ENCODE peak calls at places on chromosomes 2 and 18, in six cellular contexts. O is HCT116, C is GM12878, L is HepG2, W is SK-N-SH, X is H1. F is an unnamed sample.

GRCh38 chr2:220224711-220225519 is 597.5 kb downstream of the SLC4A3 start:
- DNase-seq in W (no peak), O (no peak), X (no peak), C (no peak), L (no peak), F (no peak)

GRCh38 chr18:23337599-23338444 is 115.3 kb upstream of the RIOK3 start:
- DNase-seq in C (no peak), W (peak), L (peak), X (no peak), O (peak), F (peak)

GRCh38 chr18:77086034-77086433 is 46.5 kb downstream of the MBP start:
- DNase-seq in L (no peak), W (no peak), C (no peak), X (no peak), O (no peak), F (no peak)

GRCh38 chr2:220783651-220784050 is 788.5 kb downstream of the EPHA4 start:
- DNase-seq in W (no peak), X (no peak), O (no peak), C (no peak), L (no peak), F (no peak)

GRCh38 chr2:15868186-15868585 is 72.2 kb upstream of the MYCN start:
- DNase-seq in L (no peak), O (no peak), X (no peak), C (no peak), W (no peak), F (no peak)

GRCh38 chr2:9135804-9136558 is 70.6 kb upstream of the ASAP2 start:
- DNase-seq in C (no peak), L (no peak), W (no peak), O (no peak), X (no peak), F (no peak)

GRCh38 chr18:58158008-58158407 is 114.0 kb downstream of the NEDD4L start:
- DNase-seq in X (no peak), W (no peak), C (no peak), O (no peak), L (no peak), F (peak)

GRCh38 chr2:11750422-11750821 is 4.0 kb downstream of the LPIN1 start:
- DNase-seq in L (no peak), O (no peak), W (no peak), C (peak), X (no peak), F (no peak)

GRCh38 chr2:75500633-75501032 is 60.1 kb downstream of the EVA1A start:
- DNase-seq in L (no peak), X (no peak), O (no peak), C (no peak), W (no peak), F (no peak)

GRCh38 chr2:162298669-162299335 is 19.7 kb downstream of the IFIH1 start:
- DNase-seq in X (no peak), O (no peak), C (no peak), W (no peak), L (no peak), F (no peak)

GRCh38 chr2:218272531-218273212 is 2.4 kb downstream of the PNKD start:
- DNase-seq in C (peak), O (peak), X (peak), L (peak), W (peak), F (peak)

GRCh38 chr2:119846021-119846420 is 86.3 kb downstream of the PTPN4 start:
- DNase-seq in W (no peak), X (no peak), O (no peak), C (no peak), L (no peak), F (no peak)

GRCh38 chr2:174992886-174993285 is 12.3 kb downstream of the CHN1 start:
- DNase-seq in C (no peak), O (no peak), W (no peak), L (no peak), X (no peak), F (no peak)

GRCh38 chr18:9419956-9420631 is 55.2 kb upstream of the RALBP1 start:
- DNase-seq in X (no peak), W (no peak), L (no peak), O (no peak), C (no peak), F (no peak)

GRCh38 chr2:46363535-46364170 is 66.4 kb downstream of the EPAS1 start:
- DNase-seq in L (no peak), W (no peak), C (no peak), X (no peak), O (no peak), F (no peak)

GRCh38 chr2:199446996-199447395 is 10.7 kb downstream of the SATB2 start:
- DNase-seq in X (no peak), O (no peak), W (no peak), L (no peak), C (no peak), F (no peak)

GRCh38 chr2:239029958-239030357 is 182.1 kb downstream of the TWIST2 start:
- DNase-seq in L (no peak), O (no peak), C (no peak), W (no peak), X (no peak), F (no peak)

GRCh38 chr2:108621087-108621559 is 86.9 kb downstream of the LIMS1 start:
- DNase-seq in O (peak), W (no peak), L (no peak), C (no peak), X (peak), F (peak)

GRCh38 chr2:104140361-104140760 is 713.6 kb upstream of the POU3F3 start:
- DNase-seq in X (no peak), O (no peak), L (no peak), C (no peak), W (no peak), F (no peak)

GRCh38 chr2:187547353-187547979 is 6.8 kb downstream of the TFPI start:
- DNase-seq in C (no peak), X (no peak), O (peak), W (no peak), L (no peak), F (peak)

GRCh38 chr2:235498556-235499305 is 4.9 kb downstream of the AGAP1 start:
- DNase-seq in X (no peak), W (peak), L (no peak), O (no peak), C (no peak), F (no peak)

GRCh38 chr2:174629514-174629913 is 31.9 kb upstream of the WIPF1 start:
- DNase-seq in L (no peak), O (no peak), W (no peak), C (no peak), X (no peak), F (no peak)

GRCh38 chr18:47594063-47594462 is 336.4 kb downstream of the SMAD2 start:
- DNase-seq in X (no peak), W (peak), C (no peak), O (no peak), L (no peak), F (no peak)

GRCh38 chr2:160491922-160492371 is 1.7 kb downstream of the RBMS1 start:
- DNase-seq in O (no peak), C (no peak), L (peak), W (no peak), X (no peak), F (no peak)

GRCh38 chr2:230472619-230473018 is 56.6 kb downstream of the SP100 start:
- DNase-seq in C (peak), W (no peak), X (no peak), L (no peak), O (peak), F (no peak)

GRCh38 chr18:7676253-7676873 is 109.2 kb downstream of the PTPRM start:
- DNase-seq in L (no peak), C (no peak), W (no peak), X (no peak), O (no peak), F (no peak)

GRCh38 chr2:3597567-3597966 is 2.7 kb downstream of the COLEC11 start:
- DNase-seq in W (no peak), X (no peak), O (no peak), L (no peak), C (no peak), F (no peak)

GRCh38 chr2:110172506-110172905 is 32.3 kb downstream of the NPHP1 start:
- DNase-seq in W (no peak), L (no peak), C (no peak), X (no peak), O (no peak), F (no peak)

GRCh38 chr18:58045265-58046086 is 1.4 kb downstream of the NEDD4L start:
- DNase-seq in O (peak), W (peak), L (peak), X (peak), C (no peak), F (no peak)

GRCh38 chr2:237149425-237149824 is 63.7 kb downstream of the COPS8 start:
- DNase-seq in O (no peak), W (no peak), X (no peak), L (no peak), C (no peak), F (no peak)

GRCh38 chr2:69554981-69555380 is 88.6 kb downstream of the AAK1 start:
- DNase-seq in O (no peak), C (peak), X (no peak), L (no peak), W (no peak), F (no peak)

GRCh38 chr2:239311132-239312040 is 89.4 kb downstream of the HDAC4 start:
- DNase-seq in O (no peak), C (no peak), X (peak), L (no peak), W (no peak), F (no peak)

GRCh38 chr2:179440642-179441251 is 176.1 kb upstream of the SESTD1 start:
- DNase-seq in W (peak), C (no peak), X (no peak), L (peak), O (peak), F (peak)

GRCh38 chr18:62714671-62715438 is 486 bp upstream of the PHLPP1 start:
- DNase-seq in W (peak), L (peak), C (peak), O (peak), X (peak), F (peak)
- TF ChIP-seq POLR2AphosphoS5 in W (no peak), L (no peak), C (no peak), O (peak), X (no peak), F (no peak)

DNA sequence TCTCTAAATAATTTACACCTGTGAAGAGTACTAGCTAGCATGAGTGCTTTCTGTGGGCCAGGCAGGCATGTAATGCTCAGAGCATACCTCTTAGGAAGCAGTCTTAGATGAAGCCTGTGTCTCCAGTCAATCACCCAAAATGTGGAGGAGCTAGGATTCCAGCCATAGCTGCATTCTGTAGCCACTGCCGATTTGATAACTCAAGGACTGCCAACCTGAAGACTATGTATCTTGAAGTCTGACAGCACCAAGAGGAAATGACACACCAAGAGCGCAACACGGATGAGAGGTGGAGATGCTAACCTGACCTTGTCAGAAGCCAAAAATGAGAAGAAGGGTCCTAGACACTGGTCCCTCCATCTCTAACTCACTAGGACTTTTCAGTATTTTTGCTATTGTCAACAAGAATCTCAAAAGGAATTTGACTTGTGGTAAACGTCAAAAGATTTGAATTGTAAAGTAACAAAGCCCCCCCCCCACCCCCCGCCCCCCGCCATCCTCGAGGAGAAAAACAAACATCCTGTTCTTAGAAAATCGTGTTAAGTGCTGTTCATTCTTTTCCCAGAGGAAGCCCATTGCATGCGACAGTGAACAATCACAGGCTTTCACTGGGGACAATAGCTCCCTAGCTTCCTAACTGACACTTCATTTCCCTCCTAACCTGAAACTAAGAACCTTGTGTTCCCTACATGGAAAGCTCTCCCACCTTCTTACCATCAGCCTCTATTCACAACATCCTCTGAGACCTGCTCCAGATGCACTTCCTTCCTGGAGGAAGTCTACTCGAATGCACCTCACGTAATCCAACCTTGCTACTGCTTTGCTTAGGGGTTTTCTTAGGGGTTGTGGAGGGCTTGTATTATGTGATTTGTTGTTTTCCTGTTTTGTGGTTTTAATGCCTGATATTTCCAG is 14.7 kb downstream of the CDC42EP3 start:
- DNase-seq in W (no peak), L (no peak), O (no peak), X (no peak), C (no peak), F (no peak)
- TF ChIP-seq JUND in W (no peak), L (no peak), O (no peak), X (no peak), C (no peak), F (no peak)

DNA sequence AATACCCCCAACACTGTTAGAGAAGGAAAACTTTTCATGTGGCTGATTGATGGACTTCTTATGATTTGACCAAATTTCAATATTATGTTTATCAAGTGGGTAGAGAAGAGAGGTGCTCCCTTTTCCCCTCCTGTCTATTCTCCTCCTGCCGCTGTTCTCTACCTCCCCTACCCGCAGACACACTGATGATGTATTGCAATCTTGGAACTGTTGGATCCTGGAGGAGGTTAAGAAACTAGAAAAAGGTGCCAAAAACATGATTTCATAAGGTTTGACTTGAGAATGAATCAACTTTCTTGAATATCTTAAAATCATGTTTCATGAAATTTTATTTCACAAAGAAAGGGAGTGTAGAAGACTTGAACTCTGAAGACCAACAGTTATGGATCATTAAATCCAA is 125.8 kb downstream of the MEIS1 start:
- DNase-seq in W (no peak), X (no peak), C (no peak), O (no peak), L (no peak), F (no peak)
- TF ChIP-seq POLR2AphosphoS5 in W (no peak), X (no peak), C (no peak), O (no peak), L (no peak), F (no peak)

GRCh38 chr2:37447446-37447845 is 103.0 kb downstream of the QPCT start:
- DNase-seq in W (no peak), O (no peak), L (no peak), C (no peak), X (peak), F (no peak)

GRCh38 chr2:37453024-37453423 is 108.6 kb downstream of the QPCT start:
- DNase-seq in L (no peak), C (no peak), X (no peak), O (no peak), W (no peak), F (no peak)

GRCh38 chr2:37443082-37443481 is 98.7 kb downstream of the QPCT start:
- DNase-seq in C (no peak), X (no peak), W (no peak), O (no peak), L (no peak), F (no peak)

GRCh38 chr2:37449686-37450392 is 105.4 kb downstream of the QPCT start:
- DNase-seq in C (no peak), O (no peak), X (no peak), L (no peak), W (no peak), F (no peak)

DNA sequence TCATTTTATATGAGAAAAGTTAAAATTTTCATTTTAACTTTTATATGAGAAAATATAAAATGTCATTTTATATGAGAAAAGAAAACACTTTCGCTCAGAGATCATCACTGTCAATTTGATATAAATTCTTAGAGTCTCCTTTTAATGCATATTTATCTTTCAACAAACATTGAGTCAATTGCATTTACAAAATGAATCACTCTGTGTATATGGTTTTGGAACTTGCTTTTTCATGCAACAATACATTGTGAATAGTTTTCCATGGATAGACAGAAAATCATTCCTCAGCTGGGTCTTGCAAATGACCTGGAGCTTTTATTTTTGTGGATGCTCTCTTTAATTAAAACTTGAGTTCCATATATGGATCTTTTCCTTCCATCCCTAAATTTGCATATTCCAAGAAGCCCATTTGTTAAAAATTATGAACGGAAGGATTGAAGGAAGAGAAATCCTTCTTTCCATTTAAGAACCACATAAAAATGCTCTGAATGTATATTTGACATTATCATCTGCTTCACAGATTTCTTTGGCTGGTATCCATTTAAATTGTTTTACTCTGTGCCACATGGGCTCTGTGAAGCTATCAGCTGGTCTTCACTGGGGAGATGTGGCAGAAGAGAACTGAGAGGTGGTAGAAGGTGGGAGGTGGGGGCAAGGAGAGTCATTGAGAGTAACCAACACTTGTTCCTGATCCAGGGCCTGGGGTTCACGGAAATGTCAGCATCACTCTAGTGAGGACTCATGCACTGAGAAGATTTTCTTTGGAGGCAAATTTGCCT is 104.1 kb downstream of the QPCT start:
- DNase-seq in W (no peak), O (no peak), X (no peak), L (no peak), C (no peak), F (no peak)
- TF ChIP-seq JUND in W (no peak), O (no peak), X (no peak), L (no peak), C (no peak), F (no peak)

DNA sequence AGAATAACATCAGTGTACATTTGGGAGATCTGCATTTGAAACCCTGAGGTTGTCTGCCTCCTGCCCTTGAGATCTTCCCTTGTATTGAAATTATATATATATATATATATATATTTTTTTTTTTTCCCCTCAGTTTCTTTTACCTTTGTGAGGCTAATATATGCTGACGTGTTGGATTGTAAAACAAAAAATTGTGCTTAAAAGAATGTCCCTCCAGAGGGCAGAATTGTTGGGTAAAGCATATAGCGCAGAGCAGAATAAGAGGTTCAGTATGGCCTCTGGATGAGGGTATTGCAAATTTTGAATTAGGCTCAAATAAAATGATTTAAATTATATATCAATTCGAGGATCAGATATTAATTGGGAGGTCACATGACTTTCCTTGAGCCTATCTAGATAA is 12.4 kb downstream of the NABP1 start:
- DNase-seq in C (no peak), L (no peak), W (no peak), O (no peak), X (no peak), F (no peak)
- TF ChIP-seq POLR2AphosphoS5 in C (no peak), L (no peak), W (no peak), O (no peak), X (no peak), F (no peak)

GRCh38 chr18:3998698-3999333 is 456.3 kb downstream of the DLGAP1 start:
- DNase-seq in C (no peak), X (no peak), W (peak), O (peak), L (peak), F (peak)
- TF ChIP-seq JUND in C (no peak), X (no peak), W (no peak), O (no peak), L (no peak), F (no peak)

GRCh38 chr2:20050712-20051517 is 513 bp downstream of the LAPTM4A start:
- DNase-seq in C (no peak), X (peak), O (no peak), W (peak), L (peak), F (peak)
- TF ChIP-seq POLR2AphosphoS5 in C (no peak), X (peak), O (no peak), W (no peak), L (no peak), F (no peak)

GRCh38 chr18:62711781-62712180 is 3.6 kb upstream of the PHLPP1 start:
- DNase-seq in L (no peak), C (no peak), X (no peak), O (no peak), W (no peak), F (no peak)

GRCh38 chr18:62713651-62714247 is 1.6 kb upstream of the PHLPP1 start:
- DNase-seq in W (no peak), X (no peak), L (no peak), O (no peak), C (no peak), F (no peak)

GRCh38 chr18:62715439-62715792 is at the start of gene PHLPP1:
- DNase-seq in C (no peak), W (no peak), X (no peak), L (no peak), O (no peak), F (no peak)

GRCh38 chr18:62715829-62716678 is 713 bp downstream of the PHLPP1 start:
- DNase-seq in C (no peak), O (peak), W (peak), L (no peak), X (peak), F (peak)

GRCh38 chr18:62710417-62710816 is 4.9 kb upstream of the PHLPP1 start:
- DNase-seq in C (no peak), W (peak), O (no peak), L (no peak), X (no peak), F (no peak)
- TF ChIP-seq JUND in C (no peak), W (no peak), O (no peak), L (no peak), X (no peak), F (no peak)

GRCh38 chr2:226631671-226632070 is 167.9 kb downstream of the IRS1 start:
- DNase-seq in W (no peak), X (no peak), L (no peak), C (no peak), O (no peak), F (no peak)
- TF ChIP-seq POLR2AphosphoS5 in W (no peak), X (no peak), L (no peak), C (no peak), O (no peak), F (no peak)

F was measured in K562.